ENCODE peak calls at places on chromosomes 6 and 20, in seven cellular contexts. E is uterus, Q is mucosa of descending colon, P is endothelial cell, J is psoas muscle, H is HFF-Myc, U is A549. M is an unnamed sample.

GRCh38 chr6:149831380-149831820 is 32.8 kb downstream of the LRP11 start:
- DNase-seq in E (no peak), Q (no peak), P (no peak), J (no peak), H (no peak), U (no peak), M (no peak)

GRCh38 chr6:782141-782540 is 89.2 kb upstream of the EXOC2 start:
- DNase-seq in E (no peak), Q (no peak), P (no peak), J (no peak), H (no peak), U (no peak), M (no peak)

GRCh38 chr6:41636803-41637178 is 1.5 kb upstream of the MDFI start:
- DNase-seq in E (no peak), Q (peak), P (peak), J (no peak), H (no peak), U (no peak), M (no peak)

GRCh38 chr6:100255701-100256100 is 209.0 kb downstream of the SIM1 start:
- DNase-seq in E (no peak), Q (no peak), P (no peak), J (no peak), H (no peak), U (no peak), M (no peak)

GRCh38 chr6:129890164-129890563 is 29.0 kb upstream of the TMEM244 start:
- DNase-seq in E (no peak), Q (no peak), P (no peak), J (no peak), H (no peak), U (no peak), M (no peak)

GRCh38 chr20:10558635-10559187 is 115.1 kb downstream of the JAG1 start:
- DNase-seq in E (no peak), Q (no peak), P (no peak), J (no peak), H (peak), U (peak), M (no peak)

GRCh38 chr6:53728570-53729194 is 63.1 kb upstream of the KLHL31 start:
- DNase-seq in E (peak), Q (peak), P (peak), J (peak), H (peak), U (peak), M (peak)

GRCh38 chr20:4835244-4836177 is 113.8 kb downstream of the PRND start:
- DNase-seq in E (peak), Q (peak), P (no peak), J (peak), H (no peak), U (no peak), M (no peak)

GRCh38 chr6:32110632-32111031 is 1.5 kb upstream of the TNXB start:
- DNase-seq in E (no peak), Q (no peak), P (no peak), J (peak), H (no peak), U (no peak), M (no peak)

GRCh38 chr20:14434379-14435136 is 97.1 kb upstream of the FLRT3 start:
- DNase-seq in E (no peak), Q (no peak), P (no peak), J (no peak), H (no peak), U (peak), M (no peak)

GRCh38 chr6:4270799-4271198 is 135.4 kb upstream of the ECI2 start:
- DNase-seq in E (no peak), Q (no peak), P (no peak), J (no peak), H (no peak), U (no peak), M (no peak)

GRCh38 chr20:2751868-2752630 is 48.4 kb downstream of the CPXM1 start:
- DNase-seq in E (no peak), Q (peak), P (no peak), J (no peak), H (no peak), U (peak), M (peak)

GRCh38 chr6:1787894-1788293 is 178.2 kb downstream of the FOXC1 start:
- DNase-seq in E (peak), Q (no peak), P (no peak), J (peak), H (no peak), U (no peak), M (no peak)

GRCh38 chr6:80528115-80528514 is 421.6 kb downstream of the BCKDHB start:
- DNase-seq in E (no peak), Q (no peak), P (no peak), J (no peak), H (peak), U (no peak), M (no peak)

GRCh38 chr6:111750753-111751684 is 122.2 kb downstream of the FYN start:
- DNase-seq in E (no peak), Q (no peak), P (peak), J (no peak), H (no peak), U (no peak), M (no peak)

GRCh38 chr6:28683945-28684538 is 158.4 kb downstream of the GPX5 start:
- DNase-seq in E (no peak), Q (no peak), P (peak), J (no peak), H (no peak), U (peak), M (no peak)

GRCh38 chr6:2264932-2265331 is 19.5 kb upstream of the GMDS start:
- DNase-seq in E (no peak), Q (no peak), P (no peak), J (no peak), H (no peak), U (no peak), M (no peak)

GRCh38 chr20:20089018-20089417 is 36.7 kb downstream of the CFAP61 start:
- DNase-seq in E (no peak), Q (no peak), P (no peak), J (no peak), H (no peak), U (no peak), M (no peak)

GRCh38 chr20:10524034-10524476 is 89.0 kb downstream of the SLX4IP start:
- DNase-seq in E (peak), Q (no peak), P (no peak), J (peak), H (no peak), U (no peak), M (no peak)

GRCh38 chr20:50668798-50669197 is 22.5 kb downstream of the RIPOR3 start:
- DNase-seq in E (no peak), Q (no peak), P (no peak), J (no peak), H (no peak), U (no peak), M (no peak)

GRCh38 chr6:16690244-16691142 is 70.8 kb downstream of the ATXN1 start:
- DNase-seq in E (no peak), Q (no peak), P (no peak), J (no peak), H (no peak), U (peak), M (no peak)

GRCh38 chr6:74574794-74575193 is 631.1 kb downstream of the COL12A1 start:
- DNase-seq in E (no peak), Q (no peak), P (no peak), J (no peak), H (no peak), U (peak), M (no peak)

GRCh38 chr20:32877507-32877906 is 18.8 kb downstream of the EFCAB8 start:
- DNase-seq in E (no peak), Q (no peak), P (no peak), J (no peak), H (peak), U (no peak), M (no peak)

GRCh38 chr6:118680452-118681095 is 29.2 kb upstream of the CEP85L start:
- DNase-seq in E (no peak), Q (no peak), P (no peak), J (no peak), H (no peak), U (no peak), M (no peak)

GRCh38 chr6:9520417-9521151 is 894.3 kb downstream of the TFAP2A start:
- DNase-seq in E (no peak), Q (no peak), P (no peak), J (no peak), H (no peak), U (peak), M (no peak)

GRCh38 chr6:45422541-45423110 is 44.9 kb upstream of the SUPT3H start:
- DNase-seq in E (no peak), Q (peak), P (peak), J (peak), H (no peak), U (peak), M (peak)

GRCh38 chr6:142680308-142680707 is 264.7 kb downstream of the HIVEP2 start:
- DNase-seq in E (no peak), Q (no peak), P (no peak), J (peak), H (no peak), U (no peak), M (no peak)

GRCh38 chr20:52941803-52942202 is 30.4 kb upstream of the TSHZ2 start:
- DNase-seq in E (no peak), Q (no peak), P (no peak), J (no peak), H (no peak), U (no peak), M (no peak)

GRCh38 chr6:121443953-121444590 is 8.6 kb downstream of the GJA1 start:
- DNase-seq in E (no peak), Q (no peak), P (no peak), J (no peak), H (no peak), U (no peak), M (no peak)

GRCh38 chr6:53750112-53750511 is 44.7 kb upstream of the LRRC1 start:
- DNase-seq in E (no peak), Q (no peak), P (no peak), J (no peak), H (no peak), U (no peak), M (no peak)

GRCh38 chr6:150142304-150142656 is 564 bp upstream of the PPP1R14C start:
- DNase-seq in E (no peak), Q (peak), P (no peak), J (no peak), H (no peak), U (no peak), M (no peak)

GRCh38 chr6:15864033-15864707 is 201.3 kb upstream of the DTNBP1 start:
- DNase-seq in E (no peak), Q (no peak), P (no peak), J (no peak), H (no peak), U (no peak), M (no peak)

GRCh38 chr6:63824722-63825121 is 189.1 kb downstream of the PHF3 start:
- DNase-seq in E (no peak), Q (no peak), P (no peak), J (no peak), H (no peak), U (no peak), M (no peak)

GRCh38 chr6:146548898-146549374 is 5.3 kb downstream of the RAB32 start:
- DNase-seq in E (no peak), Q (no peak), P (no peak), J (no peak), H (no peak), U (no peak), M (no peak)

GRCh38 chr6:52420668-52421358 is 671 bp downstream of the EFHC1 start:
- DNase-seq in E (no peak), Q (peak), P (peak), J (no peak), H (no peak), U (peak), M (no peak)

GRCh38 chr6:152981989-152982767 is 663 bp downstream of the FBXO5 start:
- DNase-seq in E (peak), Q (peak), P (peak), J (peak), H (no peak), U (no peak), M (no peak)

GRCh38 chr6:167338551-167339117 is 13.7 kb downstream of the TTLL2 start:
- DNase-seq in E (no peak), Q (no peak), P (no peak), J (no peak), H (no peak), U (no peak), M (no peak)

GRCh38 chr6:167342879-167343610 is 18.2 kb downstream of the TTLL2 start:
- DNase-seq in E (no peak), Q (no peak), P (no peak), J (no peak), H (no peak), U (no peak), M (no peak)

GRCh38 chr6:167341038-167341613 is 16.2 kb downstream of the TTLL2 start:
- DNase-seq in E (no peak), Q (no peak), P (no peak), J (no peak), H (no peak), U (no peak), M (no peak)

GRCh38 chr6:167345348-167345747 is 20.5 kb downstream of the TTLL2 start:
- DNase-seq in E (no peak), Q (no peak), P (no peak), J (no peak), H (no peak), U (no peak), M (no peak)

GRCh38 chr6:167341665-167342655 is 17.1 kb downstream of the TTLL2 start:
- DNase-seq in E (no peak), Q (no peak), P (no peak), J (no peak), H (no peak), U (peak), M (no peak)
- TF ChIP-seq CTCF in E (no peak), Q (no peak), P (no peak), J (no peak), H (no peak), U (no peak), M (no peak)

DNA sequence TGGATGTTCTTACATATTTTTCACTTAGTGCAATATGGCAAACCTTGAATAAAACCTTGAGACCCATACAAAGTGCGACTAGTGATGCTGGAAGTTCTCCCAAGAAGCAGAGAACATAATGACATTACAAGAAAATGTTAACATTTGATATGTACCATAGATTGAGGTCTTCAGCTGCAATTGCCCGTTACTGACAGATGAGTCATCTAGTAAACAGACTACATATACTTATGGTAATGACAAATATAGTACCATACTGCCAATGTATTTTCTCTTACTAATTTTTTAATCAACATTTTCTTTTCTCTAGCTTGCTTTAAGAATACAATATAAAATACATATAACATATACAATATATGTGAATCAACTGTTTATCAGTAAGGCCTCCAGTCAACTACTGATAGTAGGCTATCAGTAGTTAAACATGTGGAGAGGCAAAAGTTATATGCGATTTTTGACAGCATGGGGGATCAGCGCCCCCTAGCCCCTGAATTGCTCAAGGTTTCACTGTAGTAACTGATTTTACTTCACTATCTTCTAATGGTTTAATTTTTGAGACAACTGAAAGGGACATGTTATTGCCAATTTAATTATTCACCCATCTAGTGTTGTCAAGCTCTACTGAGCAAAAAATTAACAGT is 166.7 kb upstream of the ADGRB3 start:
- DNase-seq in E (no peak), Q (no peak), P (peak), J (no peak), H (no peak), U (no peak), M (no peak)
- TF ChIP-seq CTCF in E (no peak), Q (no peak), P (peak), J (no peak), H (no peak), U (no peak), M (no peak)

DNA sequence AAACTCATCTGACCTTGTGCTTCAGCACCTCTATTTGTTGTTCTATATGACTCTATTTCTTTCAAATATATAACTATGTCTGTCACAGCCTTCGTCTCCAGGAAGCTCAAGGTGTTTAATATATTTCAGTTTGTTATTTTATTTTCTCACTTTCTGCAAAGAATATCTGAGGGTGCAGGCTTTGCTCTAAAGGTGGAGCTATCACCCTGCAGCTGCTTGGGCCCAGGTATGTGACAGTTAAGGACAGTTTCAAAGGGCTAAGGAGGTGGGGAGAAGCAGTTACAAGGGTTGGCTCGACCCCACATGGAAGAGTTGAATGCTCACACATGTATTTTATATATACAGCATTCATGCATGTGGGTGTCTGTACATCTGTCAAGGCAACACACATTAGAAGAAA is 405.6 kb downstream of the BTBD9 start:
- DNase-seq in E (no peak), Q (no peak), P (no peak), J (no peak), H (no peak), U (no peak), M (no peak)
- TF ChIP-seq CTCF in E (no peak), Q (no peak), P (no peak), J (no peak), H (no peak), U (no peak), M (no peak)

GRCh38 chr6:108557494-108558371 is 3.0 kb upstream of the FOXO3 start:
- DNase-seq in E (peak), Q (peak), P (peak), J (peak), H (no peak), U (peak), M (peak)
- TF ChIP-seq CTCF in E (peak), Q (no peak), P (peak), J (peak), H (no peak), U (no peak), M (no peak)

GRCh38 chr6:43171284-43172126 is 436 bp downstream of the SRF start:
- DNase-seq in E (no peak), Q (peak), P (peak), J (peak), H (no peak), U (no peak), M (peak)
- TF ChIP-seq CTCF in E (peak), Q (no peak), P (peak), J (peak), H (peak), U (peak), M (no peak)

GRCh38 chr6:157460182-157460999 is 79.4 kb downstream of the ZDHHC14 start:
- DNase-seq in E (no peak), Q (no peak), P (no peak), J (no peak), H (no peak), U (no peak), M (no peak)

GRCh38 chr6:157459327-157459726 is 78.3 kb downstream of the ZDHHC14 start:
- DNase-seq in E (no peak), Q (no peak), P (no peak), J (no peak), H (no peak), U (no peak), M (no peak)

GRCh38 chr6:157457787-157458186 is 76.8 kb downstream of the ZDHHC14 start:
- DNase-seq in E (no peak), Q (no peak), P (no peak), J (no peak), H (no peak), U (no peak), M (no peak)

GRCh38 chr6:157462956-157463742 is 82.2 kb downstream of the ZDHHC14 start:
- DNase-seq in E (no peak), Q (no peak), P (no peak), J (no peak), H (no peak), U (no peak), M (no peak)

DNA sequence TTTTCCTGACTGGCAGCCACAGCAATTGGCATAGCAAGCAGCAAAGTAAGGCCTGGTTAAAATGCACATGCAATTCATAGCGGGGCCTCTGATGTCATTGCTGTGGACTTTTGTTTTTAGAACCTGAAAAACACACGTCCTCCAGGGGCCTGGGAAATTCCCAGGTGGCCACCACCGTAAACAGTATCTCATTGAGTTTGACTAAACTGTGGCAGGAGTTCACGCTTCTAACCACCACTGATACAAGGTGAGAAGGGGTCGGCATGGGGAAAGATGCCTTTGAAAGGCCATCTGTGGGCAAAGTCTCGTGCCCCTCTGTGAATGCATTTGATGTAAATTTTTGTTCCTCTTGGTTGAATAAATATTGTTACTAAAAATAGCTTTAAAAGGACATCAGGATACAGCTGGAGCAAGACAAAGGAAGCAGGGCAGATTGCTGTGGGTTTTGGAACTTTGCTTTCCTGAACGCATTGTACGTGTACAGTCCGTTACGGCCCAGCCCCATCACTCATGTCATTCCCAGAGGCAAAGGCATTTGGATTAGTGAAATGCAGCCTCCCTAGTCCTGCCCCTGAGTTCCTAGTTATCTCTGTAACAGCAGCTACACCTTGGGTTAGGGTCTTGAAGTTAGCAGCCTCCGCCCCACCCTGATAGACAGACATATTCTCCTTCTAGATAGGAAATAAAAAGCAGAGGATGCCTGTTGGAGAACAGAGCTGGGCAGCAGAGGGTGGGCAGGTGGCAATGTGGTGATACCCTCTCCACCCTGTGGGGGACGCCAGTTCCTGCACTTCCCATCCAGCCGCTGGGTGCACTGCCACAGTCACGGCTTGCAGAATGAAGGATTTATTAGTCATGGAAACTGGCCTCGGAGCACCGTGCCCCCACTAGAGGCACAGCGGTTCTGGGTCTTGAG is 80.3 kb downstream of the ZDHHC14 start:
- DNase-seq in E (no peak), Q (no peak), P (peak), J (no peak), H (no peak), U (no peak), M (peak)
- TF ChIP-seq CTCF in E (no peak), Q (no peak), P (no peak), J (no peak), H (peak), U (no peak), M (no peak)

M was measured in activated B cell treated with CpG ODN at 0.5 μM for 24 hours.